ENCODE peak calls at places on chromosomes 11 and 22, in seven cellular contexts. M is mesendoderm, K is fibroblast of lung, Z is psoas muscle, P is gastrocnemius medialis, J is foreskin keratinocyte, L is heart left ventricle. H is an unnamed sample. For H3K27me3, the result is how much of the 10 kb centered on the place peaks cover.

GRCh38 chr11:126874831-126875230 is 125.7 kb downstream of the KIRREL3 start:
- DNase-seq in M (peak), K (peak), Z (no peak), P (no peak), J (no peak), L (no peak), H (no peak)

GRCh38 chr11:45155058-45155551 is 8.7 kb downstream of the PRDM11 start:
- DNase-seq in M (no peak), K (no peak), Z (no peak), P (no peak), J (no peak), L (peak), H (no peak)

GRCh38 chr11:81359476-81359875 is 1374.2 kb downstream of the FAM181B start:
- DNase-seq in M (peak), K (no peak), Z (no peak), P (no peak), J (peak), L (no peak), H (no peak)

GRCh38 chr11:99176430-99176829 is 155.7 kb downstream of the CNTN5 start:
- DNase-seq in M (no peak), K (no peak), Z (no peak), P (no peak), J (no peak), L (no peak), H (no peak)

GRCh38 chr11:59009661-59010060 is 70.4 kb downstream of the GLYATL1 start:
- DNase-seq in M (no peak), K (no peak), Z (no peak), P (no peak), J (no peak), L (no peak), H (no peak)

GRCh38 chr11:45278721-45279120 is 7.4 kb downstream of the SYT13 start:
- DNase-seq in M (peak), K (no peak), Z (no peak), P (no peak), J (no peak), L (no peak), H (no peak)

GRCh38 chr11:35144103-35144741 is 5.3 kb downstream of the CD44 start:
- DNase-seq in M (no peak), K (peak), Z (no peak), P (no peak), J (peak), L (no peak), H (no peak)

GRCh38 chr22:39080052-39080762 is 3.1 kb downstream of the APOBEC3G start:
- DNase-seq in M (no peak), K (no peak), Z (peak), P (no peak), J (no peak), L (no peak), H (peak)

GRCh38 chr11:19027829-19028595 is 32.5 kb downstream of the MRGPRX2 start:
- DNase-seq in M (no peak), K (peak), Z (no peak), P (no peak), J (peak), L (no peak), H (no peak)

GRCh38 chr11:124612045-124612444 is 817 bp downstream of the PANX3 start:
- DNase-seq in M (no peak), K (no peak), Z (no peak), P (no peak), J (no peak), L (no peak), H (no peak)

DNA sequence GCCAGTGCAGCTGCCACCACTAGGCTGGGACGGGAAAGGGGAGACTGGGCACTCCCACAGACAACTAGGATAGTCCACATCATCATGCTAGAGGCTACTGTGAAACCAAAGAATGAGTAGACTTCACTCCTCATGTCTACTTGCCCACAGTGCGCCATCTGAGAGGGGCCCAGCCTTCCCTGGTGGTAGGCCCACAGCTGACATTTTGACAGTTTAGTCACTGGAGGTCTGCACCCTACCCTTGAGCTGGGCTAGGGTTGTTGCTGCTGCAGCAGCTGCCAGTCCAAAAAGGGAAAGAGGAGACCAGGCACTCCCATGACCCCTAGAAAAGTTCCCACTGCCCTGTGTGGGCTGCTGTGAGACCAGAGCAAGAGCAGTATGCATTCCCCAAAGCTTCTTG is 141.2 kb downstream of the DLG2 start:
- DNase-seq in M (no peak), K (no peak), Z (no peak), P (no peak), J (no peak), L (no peak), H (no peak)
- H3K27me3 ChIP-seq in M (under half), K (under half), Z (under half), P (under half), J (under half), L (under half), H (under half)

GRCh38 chr11:1401001-1401445 is 11.3 kb downstream of the BRSK2 start:
- DNase-seq in M (no peak), K (no peak), Z (no peak), P (no peak), J (no peak), L (no peak), H (no peak)

GRCh38 chr11:1400168-1401000 is 10.7 kb downstream of the BRSK2 start:
- DNase-seq in M (no peak), K (no peak), Z (peak), P (no peak), J (no peak), L (no peak), H (no peak)

GRCh38 chr11:1398506-1399235 is 8.9 kb downstream of the BRSK2 start:
- DNase-seq in M (no peak), K (no peak), Z (peak), P (no peak), J (no peak), L (no peak), H (no peak)

GRCh38 chr11:1397862-1398505 is 8.2 kb downstream of the BRSK2 start:
- DNase-seq in M (no peak), K (no peak), Z (peak), P (no peak), J (no peak), L (no peak), H (no peak)

GRCh38 chr11:1399386-1400167 is 9.8 kb downstream of the BRSK2 start:
- DNase-seq in M (no peak), K (no peak), Z (peak), P (no peak), J (no peak), L (no peak), H (no peak)
- H3K27ac ChIP-seq in M (no peak), K (no peak), Z (no peak), P (no peak), J (no peak), L (no peak), H (no peak)

GRCh38 chr11:109109150-109109549 is 312.8 kb upstream of the C11orf87 start:
- DNase-seq in M (no peak), K (no peak), Z (no peak), P (no peak), J (no peak), L (no peak), H (no peak)

GRCh38 chr11:109109916-109110315 is 312.1 kb upstream of the C11orf87 start:
- DNase-seq in M (no peak), K (peak), Z (no peak), P (no peak), J (no peak), L (no peak), H (no peak)

GRCh38 chr11:109106201-109106906 is 315.6 kb upstream of the C11orf87 start:
- DNase-seq in M (no peak), K (no peak), Z (no peak), P (no peak), J (no peak), L (no peak), H (no peak)
- H3K27me3 ChIP-seq in M (under half), K (under half), Z (under half), P (under half), J (under half), L (under half), H (under half)

GRCh38 chr22:30280495-30280894 is 8.8 kb downstream of the CASTOR1 start:
- DNase-seq in M (no peak), K (peak), Z (no peak), P (no peak), J (no peak), L (no peak), H (no peak)
- H3K27ac ChIP-seq in M (no peak), K (no peak), Z (no peak), P (no peak), J (no peak), L (no peak), H (no peak)

GRCh38 chr22:42431401-42432019 is 693 bp downstream of the NFAM1 start:
- DNase-seq in M (no peak), K (no peak), Z (no peak), P (no peak), J (no peak), L (no peak), H (no peak)
- H3K27me3 ChIP-seq in M (under half), K (under half), Z (half or more), P (under half), J (half or more), L (under half), H (under half)

GRCh38 chr11:103773537-103773936 is 262.9 kb upstream of the DDI1 start:
- DNase-seq in M (no peak), K (no peak), Z (no peak), P (no peak), J (no peak), L (no peak), H (no peak)
- H3K27ac ChIP-seq in M (no peak), K (no peak), Z (no peak), P (no peak), J (no peak), L (peak), H (no peak)

DNA sequence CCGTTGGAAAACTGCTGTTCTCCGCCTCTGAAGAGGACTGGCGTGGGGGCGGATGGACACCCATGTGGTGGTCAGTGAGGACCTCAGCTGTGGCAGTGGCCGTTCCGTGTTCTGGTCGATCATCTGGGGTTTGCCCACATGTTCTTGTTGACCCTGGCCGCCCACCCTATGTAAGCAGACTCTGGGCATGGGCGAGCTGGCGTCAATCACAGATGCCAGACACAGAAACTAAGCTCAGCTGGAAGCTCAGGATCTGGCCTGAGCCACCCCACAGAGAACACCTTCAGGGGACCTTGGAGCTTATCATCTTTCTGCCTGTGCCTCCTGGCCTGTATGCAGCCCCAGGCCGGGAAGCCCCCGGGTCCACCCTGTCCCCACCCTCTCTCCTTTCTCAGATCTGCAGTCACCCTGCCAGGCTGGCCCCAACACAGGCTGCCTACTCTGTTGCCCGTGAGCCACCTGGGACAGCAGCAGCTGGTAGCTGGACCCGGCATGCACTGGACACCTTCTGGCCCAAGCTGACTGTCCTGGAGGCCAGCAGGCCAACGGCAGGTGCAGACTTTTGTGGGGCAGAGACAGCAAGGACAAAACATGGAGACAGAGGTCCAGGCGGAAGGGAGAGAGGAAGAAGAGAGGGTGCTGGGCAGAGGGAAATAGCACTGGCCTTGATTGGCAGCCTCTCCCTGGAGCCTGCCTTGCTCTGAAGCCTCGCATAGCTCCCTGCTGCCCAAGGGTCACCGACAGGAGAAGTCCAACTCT is 91.5 kb downstream of the PHF21B start:
- DNase-seq in M (no peak), K (no peak), Z (peak), P (no peak), J (no peak), L (no peak), H (peak)
- H3K27me3 ChIP-seq in M (under half), K (under half), Z (under half), P (under half), J (under half), L (under half), H (under half)

DNA sequence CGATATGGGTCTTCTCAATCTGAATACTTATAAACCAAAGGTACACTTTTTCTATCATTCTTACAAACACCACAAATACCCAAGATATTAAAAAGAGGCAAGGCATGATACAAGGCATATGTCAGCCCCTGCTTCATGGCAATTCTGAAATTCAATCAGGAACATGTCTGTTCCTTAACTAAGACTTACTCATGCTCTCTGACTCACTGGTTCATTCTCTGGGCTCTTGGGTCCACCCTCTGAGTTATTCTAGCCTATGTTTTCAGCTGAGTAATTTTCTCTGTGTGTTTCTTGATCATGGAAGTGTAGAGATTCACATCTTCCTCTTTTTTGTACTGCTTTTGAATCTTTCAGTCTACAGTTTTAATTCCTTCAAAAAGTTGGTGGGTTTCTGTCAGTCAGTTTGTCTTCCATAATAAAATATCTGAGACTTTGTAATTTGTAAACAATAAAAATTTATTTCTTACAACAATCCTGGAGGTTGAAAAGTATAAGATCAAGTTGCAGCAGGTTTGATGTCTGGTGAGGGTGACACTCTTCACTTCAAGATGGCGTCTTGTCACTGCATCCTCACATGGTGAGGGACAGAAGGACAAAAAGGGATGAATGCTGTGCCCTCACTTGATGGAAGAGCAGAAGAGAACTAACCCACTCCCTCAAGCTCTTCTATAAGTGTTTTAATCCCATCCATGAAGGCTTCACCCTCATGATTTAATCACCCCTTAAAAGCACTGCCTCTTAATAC is 211.7 kb downstream of the FAM76B start:
- DNase-seq in M (peak), K (peak), Z (no peak), P (no peak), J (peak), L (no peak), H (no peak)
- H3K27ac ChIP-seq in M (no peak), K (peak), Z (no peak), P (no peak), J (peak), L (no peak), H (no peak)

GRCh38 chr22:27771637-27772369 is 29.8 kb downstream of the MN1 start:
- DNase-seq in M (no peak), K (no peak), Z (no peak), P (no peak), J (no peak), L (no peak), H (no peak)
- H3K27me3 ChIP-seq in M (under half), K (under half), Z (under half), P (under half), J (under half), L (under half), H (under half)

GRCh38 chr11:31560842-31561476 is 51.4 kb downstream of the ELP4 start:
- DNase-seq in M (no peak), K (no peak), Z (no peak), P (no peak), J (no peak), L (no peak), H (no peak)

GRCh38 chr11:31557991-31558390 is 48.4 kb downstream of the ELP4 start:
- DNase-seq in M (no peak), K (peak), Z (no peak), P (no peak), J (no peak), L (no peak), H (no peak)

GRCh38 chr11:31555938-31556337 is 46.4 kb downstream of the ELP4 start:
- DNase-seq in M (no peak), K (no peak), Z (no peak), P (no peak), J (no peak), L (no peak), H (no peak)
- H3K27ac ChIP-seq in M (no peak), K (no peak), Z (no peak), P (no peak), J (no peak), L (no peak), H (no peak)

H was measured in lower lobe of right lung.